ENCODE peak calls at places on chromosome 18, in six cellular contexts. One of them, this sample, is unnamed. For H3K4me1, the result is how much of the 10 kb centered on the place peaks cover.

GRCh38 chr18:51848702-51849101 is 491.3 kb upstream of the DCC start:
- DNase-seq in Peyer's patch: no peak
- DNase-seq in ovary: no peak
- DNase-seq in mammary epithelial cell: no peak
- DNase-seq in K562: no peak
- DNase-seq in upper lobe of right lung: no peak
- DNase-seq in this sample: no peak

GRCh38 chr18:43571078-43571689 is 293.9 kb upstream of the SYT4 start:
- DNase-seq in Peyer's patch: no peak
- DNase-seq in ovary: no peak
- DNase-seq in mammary epithelial cell: peak
- DNase-seq in K562: peak
- DNase-seq in upper lobe of right lung: no peak
- DNase-seq in this sample: peak

GRCh38 chr18:41655074-41655473 is 300.0 kb upstream of the PIK3C3 start:
- DNase-seq in Peyer's patch: no peak
- DNase-seq in ovary: no peak
- DNase-seq in mammary epithelial cell: no peak
- DNase-seq in K562: no peak
- DNase-seq in upper lobe of right lung: no peak
- DNase-seq in this sample: peak

GRCh38 chr18:28018361-28018760 is 158.6 kb downstream of the CDH2 start:
- DNase-seq in Peyer's patch: no peak
- DNase-seq in ovary: no peak
- DNase-seq in mammary epithelial cell: peak
- DNase-seq in K562: no peak
- DNase-seq in upper lobe of right lung: no peak
- DNase-seq in this sample: no peak

GRCh38 chr18:69455120-69455519 is 54.4 kb downstream of the DOK6 start:
- DNase-seq in Peyer's patch: no peak
- DNase-seq in ovary: no peak
- DNase-seq in mammary epithelial cell: no peak
- DNase-seq in K562: no peak
- DNase-seq in upper lobe of right lung: no peak
- DNase-seq in this sample: no peak

GRCh38 chr18:79493801-79494211 is 98.1 kb downstream of the NFATC1 start:
- DNase-seq in Peyer's patch: no peak
- DNase-seq in ovary: peak
- DNase-seq in mammary epithelial cell: no peak
- DNase-seq in K562: no peak
- DNase-seq in upper lobe of right lung: peak
- DNase-seq in this sample: no peak

GRCh38 chr18:23127145-23127544 is 8.1 kb upstream of the CABLES1 start:
- DNase-seq in Peyer's patch: no peak
- DNase-seq in ovary: no peak
- DNase-seq in mammary epithelial cell: no peak
- DNase-seq in K562: no peak
- DNase-seq in upper lobe of right lung: no peak
- DNase-seq in this sample: no peak

GRCh38 chr18:39990540-39990939 is 1964.5 kb upstream of the PIK3C3 start:
- DNase-seq in Peyer's patch: no peak
- DNase-seq in ovary: no peak
- DNase-seq in mammary epithelial cell: no peak
- DNase-seq in K562: no peak
- DNase-seq in upper lobe of right lung: no peak
- DNase-seq in this sample: no peak

GRCh38 chr18:46084431-46084830 is 12.4 kb upstream of the PSTPIP2 start:
- DNase-seq in Peyer's patch: peak
- DNase-seq in ovary: no peak
- DNase-seq in mammary epithelial cell: no peak
- DNase-seq in K562: no peak
- DNase-seq in upper lobe of right lung: no peak
- DNase-seq in this sample: no peak

GRCh38 chr18:69401475-69402218 is 959 bp downstream of the DOK6 start:
- DNase-seq in Peyer's patch: no peak
- DNase-seq in ovary: no peak
- DNase-seq in mammary epithelial cell: no peak
- DNase-seq in K562: no peak
- DNase-seq in upper lobe of right lung: no peak
- DNase-seq in this sample: peak

GRCh38 chr18:69895081-69896047 is 52.3 kb downstream of the CD226 start:
- DNase-seq in Peyer's patch: no peak
- DNase-seq in ovary: no peak
- DNase-seq in mammary epithelial cell: no peak
- DNase-seq in K562: no peak
- DNase-seq in upper lobe of right lung: no peak
- DNase-seq in this sample: no peak

GRCh38 chr18:13606589-13607254 is 119.6 kb downstream of the FAM210A start:
- DNase-seq in Peyer's patch: no peak
- DNase-seq in ovary: no peak
- DNase-seq in mammary epithelial cell: no peak
- DNase-seq in K562: no peak
- DNase-seq in upper lobe of right lung: no peak
- DNase-seq in this sample: no peak

GRCh38 chr18:13611616-13612110 is 114.7 kb downstream of the FAM210A start:
- DNase-seq in Peyer's patch: peak
- DNase-seq in ovary: no peak
- DNase-seq in mammary epithelial cell: peak
- DNase-seq in K562: no peak
- DNase-seq in upper lobe of right lung: no peak
- DNase-seq in this sample: peak

GRCh38 chr18:13610517-13610916 is 115.8 kb downstream of the FAM210A start:
- DNase-seq in Peyer's patch: no peak
- DNase-seq in ovary: no peak
- DNase-seq in mammary epithelial cell: no peak
- DNase-seq in K562: no peak
- DNase-seq in upper lobe of right lung: peak
- DNase-seq in this sample: no peak

GRCh38 chr18:13611058-13611615 is 115.2 kb downstream of the FAM210A start:
- DNase-seq in Peyer's patch: peak
- DNase-seq in ovary: no peak
- DNase-seq in mammary epithelial cell: no peak
- DNase-seq in K562: no peak
- DNase-seq in upper lobe of right lung: no peak
- DNase-seq in this sample: no peak

DNA sequence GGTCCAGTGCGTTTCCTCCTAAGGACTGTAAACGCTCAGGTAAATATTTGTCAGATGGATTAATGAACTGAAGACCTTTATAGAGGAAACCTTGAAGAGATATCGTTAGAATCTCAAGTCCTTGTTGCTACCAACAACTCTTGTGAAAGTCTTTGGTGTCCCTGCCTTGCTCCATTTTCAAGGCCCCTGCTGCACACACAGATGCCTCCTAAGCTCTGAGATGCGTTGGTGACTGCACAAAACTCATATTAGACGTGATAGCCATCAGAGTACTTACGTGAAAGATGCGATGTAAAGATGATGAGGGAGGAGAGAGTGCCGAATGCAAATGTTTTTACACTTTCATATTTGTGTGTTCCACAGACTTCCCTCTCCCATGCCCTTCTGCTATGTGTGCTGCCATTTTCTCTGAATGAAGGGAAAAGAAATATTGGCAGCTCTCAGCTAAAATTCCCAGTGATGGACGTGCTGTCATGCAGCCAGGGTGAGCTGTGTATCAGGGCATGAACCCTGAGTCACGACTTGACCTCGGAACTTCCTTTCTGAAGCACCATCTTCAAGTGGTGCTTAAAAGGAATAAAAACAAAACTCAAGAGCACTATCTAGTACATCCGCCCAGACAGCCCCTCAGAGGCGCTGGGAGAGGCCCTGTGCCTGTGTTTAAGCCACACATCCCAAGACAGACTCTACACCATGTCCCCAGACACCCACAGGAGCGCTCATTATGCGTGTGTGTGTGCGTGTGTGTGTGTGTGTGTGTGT is 117.4 kb downstream of the FAM210A start:
- DNase-seq in Peyer's patch: peak
- DNase-seq in ovary: no peak
- DNase-seq in mammary epithelial cell: no peak
- DNase-seq in K562: no peak
- DNase-seq in upper lobe of right lung: peak
- DNase-seq in this sample: no peak
- H3K27ac ChIP-seq in Peyer's patch: peak
- H3K27ac ChIP-seq in ovary: no peak
- H3K27ac ChIP-seq in mammary epithelial cell: no peak
- H3K27ac ChIP-seq in K562: no peak
- H3K27ac ChIP-seq in upper lobe of right lung: no peak
- H3K27ac ChIP-seq in this sample: no peak

DNA sequence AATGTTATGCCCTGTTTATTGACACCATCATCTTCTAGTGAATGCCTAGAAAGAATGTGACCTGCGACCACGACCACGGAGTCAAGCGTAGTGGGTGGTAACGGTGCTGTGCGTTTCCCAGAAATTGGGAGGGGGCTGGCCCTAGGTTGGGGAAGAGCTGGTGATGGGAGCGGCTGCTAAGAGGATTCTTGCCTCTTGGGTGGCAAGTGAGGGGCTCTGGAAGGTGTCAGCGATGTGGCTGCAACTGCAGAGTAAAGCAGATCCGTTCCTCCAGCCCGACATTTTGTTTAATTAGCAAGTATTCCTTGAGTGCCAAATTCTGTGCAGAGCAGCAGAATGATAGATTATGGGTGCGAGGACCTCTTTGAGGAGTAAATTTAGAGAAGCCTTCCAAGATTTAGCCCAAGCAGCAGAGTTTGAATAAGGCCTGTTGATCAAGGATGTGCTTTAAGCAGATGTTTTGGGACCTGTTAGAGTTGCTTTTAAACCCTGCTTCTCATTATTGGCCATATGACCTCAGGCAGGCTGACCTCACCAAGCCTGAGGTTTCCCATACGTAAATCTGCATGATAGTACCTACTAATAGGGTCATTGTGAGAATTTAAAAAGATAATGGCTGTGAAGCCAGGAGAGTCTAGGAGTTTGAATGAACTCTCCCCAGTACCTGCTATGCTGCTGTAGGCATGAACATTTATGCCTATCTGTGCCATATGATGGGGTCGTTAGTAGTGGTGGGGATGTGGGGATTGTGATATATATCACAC is 287.7 kb downstream of the PTGR3 start:
- DNase-seq in Peyer's patch: no peak
- DNase-seq in ovary: no peak
- DNase-seq in mammary epithelial cell: no peak
- DNase-seq in K562: no peak
- DNase-seq in upper lobe of right lung: no peak
- DNase-seq in this sample: no peak
- H3K4me1 ChIP-seq in Peyer's patch: under half
- H3K4me1 ChIP-seq in ovary: under half
- H3K4me1 ChIP-seq in mammary epithelial cell: under half
- H3K4me1 ChIP-seq in K562: under half
- H3K4me1 ChIP-seq in upper lobe of right lung: under half
- H3K4me1 ChIP-seq in this sample: under half

GRCh38 chr18:55300469-55301195 is 287.4 kb downstream of the TCF4 start:
- DNase-seq in Peyer's patch: no peak
- DNase-seq in ovary: no peak
- DNase-seq in mammary epithelial cell: no peak
- DNase-seq in K562: peak
- DNase-seq in upper lobe of right lung: no peak
- DNase-seq in this sample: no peak

GRCh38 chr18:55301836-55302235 is 286.2 kb downstream of the TCF4 start:
- DNase-seq in Peyer's patch: no peak
- DNase-seq in ovary: no peak
- DNase-seq in mammary epithelial cell: no peak
- DNase-seq in K562: no peak
- DNase-seq in upper lobe of right lung: no peak
- DNase-seq in this sample: no peak

GRCh38 chr18:55302337-55302833 is 285.6 kb downstream of the TCF4 start:
- DNase-seq in Peyer's patch: no peak
- DNase-seq in ovary: no peak
- DNase-seq in mammary epithelial cell: no peak
- DNase-seq in K562: no peak
- DNase-seq in upper lobe of right lung: no peak
- DNase-seq in this sample: no peak

GRCh38 chr18:55296761-55297160 is 291.2 kb downstream of the TCF4 start:
- DNase-seq in Peyer's patch: no peak
- DNase-seq in ovary: no peak
- DNase-seq in mammary epithelial cell: no peak
- DNase-seq in K562: no peak
- DNase-seq in upper lobe of right lung: no peak
- DNase-seq in this sample: no peak

GRCh38 chr18:55301196-55301540 is 286.8 kb downstream of the TCF4 start:
- DNase-seq in Peyer's patch: no peak
- DNase-seq in ovary: no peak
- DNase-seq in mammary epithelial cell: no peak
- DNase-seq in K562: no peak
- DNase-seq in upper lobe of right lung: no peak
- DNase-seq in this sample: no peak
- TF ChIP-seq CTCF in Peyer's patch: no peak
- TF ChIP-seq CTCF in ovary: no peak
- TF ChIP-seq CTCF in mammary epithelial cell: no peak
- TF ChIP-seq CTCF in K562: no peak
- TF ChIP-seq CTCF in upper lobe of right lung: no peak
- TF ChIP-seq CTCF in this sample: no peak

GRCh38 chr18:74990563-74991081 is 218.3 kb downstream of the PTGR3 start:
- DNase-seq in Peyer's patch: no peak
- DNase-seq in ovary: no peak
- DNase-seq in mammary epithelial cell: no peak
- DNase-seq in K562: no peak
- DNase-seq in upper lobe of right lung: no peak
- DNase-seq in this sample: peak
- H3K27ac ChIP-seq in Peyer's patch: peak
- H3K27ac ChIP-seq in ovary: no peak
- H3K27ac ChIP-seq in mammary epithelial cell: no peak
- H3K27ac ChIP-seq in K562: no peak
- H3K27ac ChIP-seq in upper lobe of right lung: no peak
- H3K27ac ChIP-seq in this sample: no peak

DNA sequence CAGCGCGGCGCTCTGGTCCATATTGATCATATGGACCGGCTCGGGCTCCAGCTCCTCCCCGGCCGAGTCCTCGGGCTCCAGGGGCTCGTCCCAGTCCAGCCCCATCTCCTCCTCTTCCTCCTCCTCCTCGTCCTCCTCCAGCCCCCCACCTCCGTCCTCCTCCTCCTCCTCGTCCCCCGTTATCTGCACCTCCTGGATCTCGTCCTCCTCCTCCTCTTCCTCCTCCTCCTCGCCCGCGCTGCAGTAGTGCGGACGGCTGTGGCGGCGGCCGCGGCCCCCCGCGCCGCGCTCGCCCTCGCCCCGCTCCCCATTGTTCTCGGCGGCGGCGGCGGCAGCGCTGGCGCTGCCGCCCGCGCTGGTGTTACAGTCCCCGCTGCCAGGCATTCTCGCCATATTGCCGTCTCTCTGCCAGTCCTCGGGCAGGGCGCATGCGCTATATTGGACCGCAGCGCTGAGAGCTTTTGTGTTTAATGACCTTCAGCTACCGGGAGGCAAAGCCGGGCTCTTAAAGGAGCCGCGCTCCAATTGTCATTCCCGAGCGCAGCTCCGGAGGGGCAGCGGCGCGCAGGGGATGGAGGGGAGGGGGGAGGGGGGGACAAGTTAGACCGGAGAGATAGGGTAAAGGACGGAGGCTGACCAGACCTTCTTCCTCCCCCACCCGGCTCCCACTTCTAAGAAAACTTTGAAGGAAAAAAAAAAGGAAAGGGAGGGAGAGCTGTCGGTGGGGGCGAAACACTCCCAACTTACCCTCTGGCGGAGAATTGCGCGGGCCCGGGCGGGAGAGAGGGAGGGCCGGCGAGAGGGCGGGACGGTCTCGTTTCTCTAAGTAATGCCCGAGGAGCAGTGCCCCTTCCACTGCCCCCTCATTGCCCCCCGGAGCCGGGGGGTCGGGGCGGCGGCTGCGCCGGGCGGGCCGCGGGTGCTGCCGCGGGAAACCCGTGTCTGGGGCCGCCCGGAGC is at the start of gene KCTD1:
- DNase-seq in Peyer's patch: peak
- DNase-seq in ovary: peak
- DNase-seq in mammary epithelial cell: peak
- DNase-seq in K562: no peak
- DNase-seq in upper lobe of right lung: peak
- DNase-seq in this sample: peak
- H3K4me1 ChIP-seq in Peyer's patch: under half
- H3K4me1 ChIP-seq in ovary: under half
- H3K4me1 ChIP-seq in mammary epithelial cell: under half
- H3K4me1 ChIP-seq in K562: under half
- H3K4me1 ChIP-seq in upper lobe of right lung: under half
- H3K4me1 ChIP-seq in this sample: under half

This sample was measured in cardiac muscle cell.